ENCODE peak calls at places on chromosomes 1 and 21, in ten cellular contexts. One of them, this sample, is unnamed.

GRCh38 chr1:208759250-208759649 is 515.1 kb upstream of the PLXNA2 start:
- DNase-seq in IMR-90: no peak
- DNase-seq in heart left ventricle: no peak
- DNase-seq in suprapubic skin: no peak
- DNase-seq in uterus: no peak
- DNase-seq in sigmoid colon: no peak
- DNase-seq in keratinocyte: no peak
- DNase-seq in body of pancreas: no peak
- DNase-seq in HCT116: no peak
- DNase-seq in prostate gland: no peak
- DNase-seq in this sample: no peak

GRCh38 chr1:41670558-41670957 is 186.1 kb upstream of the EDN2 start:
- DNase-seq in heart left ventricle: no peak
- DNase-seq in sigmoid colon: no peak
- DNase-seq in HCT116: no peak
- DNase-seq in prostate gland: no peak
- DNase-seq in body of pancreas: no peak
- DNase-seq in suprapubic skin: no peak
- DNase-seq in uterus: no peak
- DNase-seq in keratinocyte: no peak
- DNase-seq in IMR-90: peak; percentile 87
- DNase-seq in this sample: no peak

GRCh38 chr1:115280073-115280472 is 58.0 kb downstream of the NGF start:
- DNase-seq in IMR-90: peak; percentile 87
- DNase-seq in heart left ventricle: no peak
- DNase-seq in uterus: peak; percentile 61
- DNase-seq in prostate gland: no peak
- DNase-seq in suprapubic skin: no peak
- DNase-seq in body of pancreas: peak; percentile 17
- DNase-seq in sigmoid colon: no peak
- DNase-seq in HCT116: no peak
- DNase-seq in keratinocyte: no peak
- DNase-seq in this sample: no peak

GRCh38 chr1:41724248-41724647 is 194.5 kb downstream of the HIVEP3 start:
- DNase-seq in uterus: no peak
- DNase-seq in keratinocyte: no peak
- DNase-seq in IMR-90: peak; percentile 54
- DNase-seq in heart left ventricle: no peak
- DNase-seq in suprapubic skin: no peak
- DNase-seq in body of pancreas: no peak
- DNase-seq in sigmoid colon: no peak
- DNase-seq in prostate gland: no peak
- DNase-seq in HCT116: no peak
- DNase-seq in this sample: no peak

GRCh38 chr1:169517544-169518186 is 31.9 kb upstream of the SLC19A2 start:
- DNase-seq in uterus: no peak
- DNase-seq in keratinocyte: no peak
- DNase-seq in body of pancreas: no peak
- DNase-seq in HCT116: no peak
- DNase-seq in IMR-90: no peak
- DNase-seq in suprapubic skin: no peak
- DNase-seq in sigmoid colon: no peak
- DNase-seq in prostate gland: no peak
- DNase-seq in heart left ventricle: no peak
- DNase-seq in this sample: no peak

GRCh38 chr1:53047737-53048344 is 14.2 kb upstream of the PODN start:
- DNase-seq in HCT116: no peak
- DNase-seq in suprapubic skin: no peak
- DNase-seq in sigmoid colon: no peak
- DNase-seq in body of pancreas: no peak
- DNase-seq in prostate gland: no peak
- DNase-seq in IMR-90: peak; percentile 94
- DNase-seq in heart left ventricle: no peak
- DNase-seq in keratinocyte: no peak
- DNase-seq in uterus: no peak
- DNase-seq in this sample: no peak

GRCh38 chr1:223374064-223374610 is 10.2 kb upstream of the SUSD4 start:
- DNase-seq in body of pancreas: no peak
- DNase-seq in sigmoid colon: no peak
- DNase-seq in prostate gland: no peak
- DNase-seq in uterus: no peak
- DNase-seq in suprapubic skin: no peak
- DNase-seq in HCT116: no peak
- DNase-seq in keratinocyte: no peak
- DNase-seq in heart left ventricle: no peak
- DNase-seq in IMR-90: no peak
- DNase-seq in this sample: no peak

GRCh38 chr21:19557488-19557887 is 1153.9 kb upstream of the TMPRSS15 start:
- DNase-seq in IMR-90: no peak
- DNase-seq in body of pancreas: no peak
- DNase-seq in prostate gland: no peak
- DNase-seq in heart left ventricle: no peak
- DNase-seq in HCT116: no peak
- DNase-seq in uterus: no peak
- DNase-seq in sigmoid colon: no peak
- DNase-seq in keratinocyte: no peak
- DNase-seq in suprapubic skin: no peak
- DNase-seq in this sample: no peak

GRCh38 chr1:159341736-159342135 is 39.6 kb downstream of the FCER1A start:
- DNase-seq in IMR-90: no peak
- DNase-seq in suprapubic skin: no peak
- DNase-seq in uterus: no peak
- DNase-seq in keratinocyte: no peak
- DNase-seq in HCT116: no peak
- DNase-seq in sigmoid colon: no peak
- DNase-seq in prostate gland: no peak
- DNase-seq in body of pancreas: no peak
- DNase-seq in heart left ventricle: no peak
- DNase-seq in this sample: no peak

GRCh38 chr1:17719874-17720273 is 35.3 kb upstream of the ACTL8 start:
- DNase-seq in prostate gland: no peak
- DNase-seq in keratinocyte: no peak
- DNase-seq in heart left ventricle: no peak
- DNase-seq in suprapubic skin: no peak
- DNase-seq in sigmoid colon: no peak
- DNase-seq in body of pancreas: no peak
- DNase-seq in uterus: no peak
- DNase-seq in HCT116: no peak
- DNase-seq in IMR-90: peak; percentile 37
- DNase-seq in this sample: no peak

DNA sequence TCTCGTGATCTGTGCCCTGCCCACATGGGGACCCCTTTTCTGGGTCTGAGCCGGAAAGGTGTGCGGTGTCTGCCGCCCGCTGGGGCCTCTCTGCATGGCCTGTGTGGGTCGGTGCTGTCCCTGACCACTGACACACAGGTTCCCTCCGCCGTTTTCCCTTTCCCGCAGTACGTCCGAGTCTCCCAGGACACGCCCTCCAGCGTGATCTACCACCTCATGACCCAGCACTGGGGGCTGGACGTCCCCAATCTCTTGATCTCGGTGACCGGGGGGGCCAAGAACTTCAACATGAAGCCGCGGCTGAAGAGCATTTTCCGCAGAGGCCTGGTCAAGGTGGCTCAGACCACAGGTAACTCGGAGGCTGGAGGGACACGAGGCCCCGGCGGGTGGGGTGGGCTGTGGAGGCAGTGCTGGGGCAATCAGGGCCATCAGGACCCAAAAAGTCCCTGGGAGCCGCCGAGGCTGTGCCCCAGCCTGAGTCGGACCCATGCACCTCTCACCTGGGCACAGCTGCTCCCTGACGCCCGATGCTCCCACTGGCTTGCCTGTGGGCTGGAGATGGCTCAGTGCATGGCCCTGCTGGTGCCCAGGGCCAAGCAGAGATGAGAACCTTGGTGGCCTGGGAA is 13.3 kb downstream of the TRPM2 start:
- DNase-seq in prostate gland: no peak
- DNase-seq in IMR-90: no peak
- DNase-seq in uterus: no peak
- DNase-seq in body of pancreas: no peak
- DNase-seq in HCT116: no peak
- DNase-seq in sigmoid colon: peak; percentile 50
- DNase-seq in keratinocyte: no peak
- DNase-seq in heart left ventricle: peak; percentile 3
- DNase-seq in suprapubic skin: peak; percentile 51
- DNase-seq in this sample: peak; percentile 72
- H3K27ac ChIP-seq in prostate gland: no peak overlapping the region
- H3K27ac ChIP-seq in IMR-90: no peak overlapping the region
- H3K27ac ChIP-seq in uterus: no peak overlapping the region
- H3K27ac ChIP-seq in body of pancreas: no peak overlapping the region
- H3K27ac ChIP-seq in HCT116: no peak overlapping the region
- H3K27ac ChIP-seq in sigmoid colon: no peak overlapping the region
- H3K27ac ChIP-seq in keratinocyte: no peak overlapping the region
- H3K27ac ChIP-seq in heart left ventricle: no peak overlapping the region
- H3K27ac ChIP-seq in suprapubic skin: no peak overlapping the region
- H3K27ac ChIP-seq in this sample: no peak overlapping the region

DNA sequence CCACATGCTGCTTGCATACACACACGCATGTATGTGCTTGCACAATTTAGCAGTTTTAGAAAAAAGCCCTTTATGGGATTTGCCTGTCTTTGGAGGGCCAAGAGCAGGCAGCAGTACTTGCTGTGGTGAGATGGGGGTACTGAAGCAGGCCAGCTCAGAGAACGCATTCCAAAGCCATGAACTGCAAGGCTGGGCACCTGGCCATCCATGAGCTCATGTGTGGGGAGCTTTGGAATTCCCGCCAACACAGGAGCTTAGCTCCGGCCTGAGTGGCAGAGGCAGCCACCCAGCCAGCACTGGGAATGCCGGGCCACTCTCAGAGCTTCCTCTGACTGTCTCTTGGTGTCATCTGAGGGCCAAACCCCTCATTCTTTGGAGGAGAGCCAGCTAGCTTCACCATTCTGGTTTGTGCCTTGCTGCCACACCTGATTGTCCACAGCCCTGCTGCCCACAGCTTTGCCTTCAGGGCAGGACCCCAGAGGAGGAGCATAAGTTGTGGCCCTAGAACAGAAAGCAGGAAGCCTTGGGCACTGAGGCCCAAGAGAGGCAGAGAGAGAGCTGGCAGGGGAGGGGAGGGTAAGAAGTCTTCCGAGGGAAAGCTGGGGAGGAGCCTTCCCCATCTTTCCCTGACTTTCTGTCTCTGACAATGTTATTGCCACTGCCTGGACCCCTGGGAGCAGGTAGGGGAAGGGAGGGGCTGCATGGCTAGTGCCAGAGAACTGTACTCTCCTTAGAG is 92.1 kb upstream of the POU3F1 start:
- DNase-seq in prostate gland: peak; percentile 86
- DNase-seq in sigmoid colon: peak; percentile 91
- DNase-seq in uterus: peak; percentile 72
- DNase-seq in keratinocyte: peak; percentile 99
- DNase-seq in HCT116: peak; percentile 43
- DNase-seq in body of pancreas: peak; percentile 89
- DNase-seq in suprapubic skin: no peak
- DNase-seq in IMR-90: peak; percentile 97
- DNase-seq in heart left ventricle: peak; percentile 85
- DNase-seq in this sample: peak; percentile 81
- TF ChIP-seq CTCF in prostate gland: no peak
- TF ChIP-seq CTCF in sigmoid colon: no peak
- TF ChIP-seq CTCF in uterus: no peak
- TF ChIP-seq CTCF in keratinocyte: peak; percentile 0
- TF ChIP-seq CTCF in HCT116: no peak
- TF ChIP-seq CTCF in body of pancreas: peak; percentile 47
- TF ChIP-seq CTCF in suprapubic skin: peak; percentile 34
- TF ChIP-seq CTCF in IMR-90: peak; percentile 31
- TF ChIP-seq CTCF in heart left ventricle: no peak
- TF ChIP-seq CTCF in this sample: no peak

DNA sequence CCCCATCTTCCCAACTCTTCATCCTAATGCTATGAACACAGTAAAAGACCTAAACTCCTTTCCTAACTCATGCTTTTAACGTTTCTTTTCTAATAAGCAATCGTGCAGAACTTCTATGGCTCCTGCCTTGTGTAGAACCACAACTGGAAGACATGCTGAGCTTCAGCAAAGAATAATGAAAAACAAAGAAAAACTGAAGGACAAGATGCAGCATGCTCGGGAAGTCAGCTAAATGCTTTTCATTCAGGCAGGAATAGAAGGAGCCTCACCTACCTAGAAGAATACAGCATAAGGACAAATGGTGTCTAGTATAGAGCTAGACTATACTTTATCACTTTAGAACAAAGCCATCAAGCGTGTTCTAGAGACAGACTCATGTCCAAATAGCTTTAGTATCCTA is 45.9 kb downstream of the LUZP1 start:
- DNase-seq in heart left ventricle: no peak
- DNase-seq in sigmoid colon: no peak
- DNase-seq in uterus: no peak
- DNase-seq in HCT116: no peak
- DNase-seq in suprapubic skin: no peak
- DNase-seq in prostate gland: no peak
- DNase-seq in keratinocyte: no peak
- DNase-seq in body of pancreas: no peak
- DNase-seq in IMR-90: no peak
- DNase-seq in this sample: no peak
- H3K4me3 ChIP-seq in heart left ventricle: no peak overlapping the region
- H3K4me3 ChIP-seq in sigmoid colon: no peak overlapping the region
- H3K4me3 ChIP-seq in uterus: no peak overlapping the region
- H3K4me3 ChIP-seq in HCT116: no peak overlapping the region
- H3K4me3 ChIP-seq in suprapubic skin: no peak overlapping the region
- H3K4me3 ChIP-seq in prostate gland: no peak overlapping the region
- H3K4me3 ChIP-seq in keratinocyte: peak overlapping the region; percentile 45
- H3K4me3 ChIP-seq in body of pancreas: no peak overlapping the region
- H3K4me3 ChIP-seq in IMR-90: no peak overlapping the region
- H3K4me3 ChIP-seq in this sample: peak overlapping the region; percentile 51

GRCh38 chr1:6415979-6416656 is 3.6 kb downstream of the HES2 start:
- DNase-seq in sigmoid colon: no peak
- DNase-seq in heart left ventricle: no peak
- DNase-seq in suprapubic skin: no peak
- DNase-seq in IMR-90: no peak
- DNase-seq in body of pancreas: no peak
- DNase-seq in prostate gland: no peak
- DNase-seq in uterus: no peak
- DNase-seq in keratinocyte: no peak
- DNase-seq in HCT116: no peak
- DNase-seq in this sample: no peak
- H3K27ac ChIP-seq in sigmoid colon: no peak overlapping the region
- H3K27ac ChIP-seq in heart left ventricle: no peak overlapping the region
- H3K27ac ChIP-seq in suprapubic skin: no peak overlapping the region
- H3K27ac ChIP-seq in IMR-90: no peak overlapping the region
- H3K27ac ChIP-seq in body of pancreas: no peak overlapping the region
- H3K27ac ChIP-seq in prostate gland: no peak overlapping the region
- H3K27ac ChIP-seq in uterus: no peak overlapping the region
- H3K27ac ChIP-seq in keratinocyte: peak overlapping the region; percentile 96
- H3K27ac ChIP-seq in HCT116: no peak overlapping the region
- H3K27ac ChIP-seq in this sample: no peak overlapping the region

GRCh38 chr1:27741124-27741523 is 15.4 kb downstream of the FAM76A start:
- DNase-seq in HCT116: no peak
- DNase-seq in uterus: no peak
- DNase-seq in suprapubic skin: no peak
- DNase-seq in heart left ventricle: no peak
- DNase-seq in body of pancreas: no peak
- DNase-seq in keratinocyte: no peak
- DNase-seq in prostate gland: no peak
- DNase-seq in IMR-90: no peak
- DNase-seq in sigmoid colon: no peak
- DNase-seq in this sample: no peak

GRCh38 chr1:27736252-27736651 is 10.5 kb downstream of the FAM76A start:
- DNase-seq in sigmoid colon: no peak
- DNase-seq in heart left ventricle: no peak
- DNase-seq in uterus: no peak
- DNase-seq in prostate gland: no peak
- DNase-seq in body of pancreas: no peak
- DNase-seq in IMR-90: no peak
- DNase-seq in suprapubic skin: no peak
- DNase-seq in keratinocyte: no peak
- DNase-seq in HCT116: no peak
- DNase-seq in this sample: no peak
- TF ChIP-seq CTCF in sigmoid colon: no peak
- TF ChIP-seq CTCF in heart left ventricle: no peak
- TF ChIP-seq CTCF in uterus: no peak
- TF ChIP-seq CTCF in prostate gland: no peak
- TF ChIP-seq CTCF in body of pancreas: no peak
- TF ChIP-seq CTCF in IMR-90: no peak
- TF ChIP-seq CTCF in suprapubic skin: no peak
- TF ChIP-seq CTCF in keratinocyte: no peak
- TF ChIP-seq CTCF in HCT116: no peak
- TF ChIP-seq CTCF in this sample: no peak

GRCh38 chr1:167797005-167797404 is 75.2 kb downstream of the MPZL1 start:
- DNase-seq in heart left ventricle: peak; percentile 75
- DNase-seq in IMR-90: peak; percentile 99
- DNase-seq in keratinocyte: peak; percentile 86
- DNase-seq in body of pancreas: peak; percentile 70
- DNase-seq in suprapubic skin: peak; percentile 83
- DNase-seq in uterus: peak; percentile 82
- DNase-seq in HCT116: no peak
- DNase-seq in prostate gland: peak; percentile 80
- DNase-seq in sigmoid colon: peak; percentile 96
- DNase-seq in this sample: peak; percentile 92
- H3K4me3 ChIP-seq in heart left ventricle: no peak overlapping the region
- H3K4me3 ChIP-seq in IMR-90: no peak overlapping the region
- H3K4me3 ChIP-seq in keratinocyte: peak overlapping the region; percentile 34
- H3K4me3 ChIP-seq in body of pancreas: no peak overlapping the region
- H3K4me3 ChIP-seq in suprapubic skin: no peak overlapping the region
- H3K4me3 ChIP-seq in uterus: no peak overlapping the region
- H3K4me3 ChIP-seq in HCT116: no peak overlapping the region
- H3K4me3 ChIP-seq in prostate gland: no peak overlapping the region
- H3K4me3 ChIP-seq in sigmoid colon: no peak overlapping the region
- H3K4me3 ChIP-seq in this sample: peak overlapping the region; percentile 38